ENCODE peak calls at places on chromosomes 3 and 15, in five cellular contexts. O is PC-3, G is astrocyte, C is HCT116, H is SK-N-SH. Q is an unnamed sample.

GRCh38 chr3:25727316-25727715 is 55.9 kb downstream of the NGLY1 start:
- DNase-seq in H (no peak), C (no peak), O (no peak), G (no peak), Q (no peak)

GRCh38 chr3:126200534-126200933 is 20.1 kb upstream of the ALDH1L1 start:
- DNase-seq in O (no peak), H (no peak), G (no peak), C (no peak), Q (no peak)

GRCh38 chr15:67066041-67067021 is 929 bp downstream of the SMAD3 start:
- DNase-seq in C (no peak), O (no peak), G (no peak), H (peak; percentile 65), Q (no peak)

GRCh38 chr3:15014606-15015328 is 50.3 kb downstream of the MRPS25 start:
- DNase-seq in O (no peak), C (no peak), H (no peak), G (no peak), Q (no peak)

GRCh38 chr15:92611995-92612745 is 43.4 kb downstream of the FAM174B start:
- DNase-seq in G (no peak), O (no peak), C (no peak), H (peak; percentile 61), Q (no peak)

GRCh38 chr3:113747719-113748046 is 848 bp downstream of the ATP6V1A start:
- DNase-seq in G (peak; percentile 34), C (no peak), H (no peak), O (peak; percentile 27), Q (peak; percentile 13)

GRCh38 chr3:123787133-123787532 is 97.0 kb downstream of the MYLK start:
- DNase-seq in H (no peak), G (no peak), C (no peak), O (no peak), Q (no peak)

GRCh38 chr15:85707519-85708338 is 87.0 kb downstream of the KLHL25 start:
- DNase-seq in C (no peak), H (peak; percentile 10), O (no peak), G (peak; percentile 39), Q (peak; percentile 22)

GRCh38 chr3:195165264-195165608 is 105.7 kb downstream of the XXYLT1 start:
- DNase-seq in H (no peak), C (no peak), G (no peak), O (no peak), Q (no peak)

GRCh38 chr3:50562866-50563265 is 4.7 kb downstream of the C3orf18 start:
- DNase-seq in C (no peak), O (peak; percentile 59), H (no peak), G (peak; percentile 50), Q (no peak)

GRCh38 chr3:110955301-110955880 is 116.2 kb upstream of the NECTIN3 start:
- DNase-seq in H (no peak), G (peak; percentile 14), O (peak; percentile 21), C (no peak), Q (no peak)
- H3K4me1 ChIP-seq in H (no peaks in the 10 kb centered on the region), G (no peaks in the 10 kb centered on the region), O (no peaks in the 10 kb centered on the region), C (no peaks in the 10 kb centered on the region), Q (peaks cover 1% of the 10 kb centered on the region)

DNA sequence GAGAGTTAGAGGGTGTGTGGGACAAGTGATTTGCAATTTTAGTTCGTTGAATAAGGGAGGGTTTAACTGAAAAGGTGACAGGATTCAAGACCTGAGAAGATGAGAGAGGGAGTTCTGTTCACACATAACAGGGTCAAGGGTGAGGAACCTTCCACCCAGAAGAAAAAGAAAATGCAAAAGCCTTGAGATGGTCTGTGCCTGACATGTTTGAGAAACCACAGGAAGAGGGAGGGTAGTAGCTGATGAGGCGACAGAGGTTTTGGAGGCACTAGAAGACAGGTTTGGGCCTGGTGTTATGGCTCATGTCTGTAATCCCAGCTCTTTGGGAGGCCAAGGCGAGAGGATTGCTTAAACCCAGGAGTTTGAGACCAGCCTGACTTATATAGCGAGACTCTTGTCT is 616 bp upstream of the SLC25A20 start:
- DNase-seq in G (no peak), H (no peak), C (no peak), O (no peak), Q (peak; percentile 56)
- H3K9ac ChIP-seq in G (peak overlapping the region; percentile 79), H (peak overlapping the region; percentile 39), C (peak overlapping the region; percentile 54), O (no peak overlapping the region), Q (peak overlapping the region; percentile 60)

DNA sequence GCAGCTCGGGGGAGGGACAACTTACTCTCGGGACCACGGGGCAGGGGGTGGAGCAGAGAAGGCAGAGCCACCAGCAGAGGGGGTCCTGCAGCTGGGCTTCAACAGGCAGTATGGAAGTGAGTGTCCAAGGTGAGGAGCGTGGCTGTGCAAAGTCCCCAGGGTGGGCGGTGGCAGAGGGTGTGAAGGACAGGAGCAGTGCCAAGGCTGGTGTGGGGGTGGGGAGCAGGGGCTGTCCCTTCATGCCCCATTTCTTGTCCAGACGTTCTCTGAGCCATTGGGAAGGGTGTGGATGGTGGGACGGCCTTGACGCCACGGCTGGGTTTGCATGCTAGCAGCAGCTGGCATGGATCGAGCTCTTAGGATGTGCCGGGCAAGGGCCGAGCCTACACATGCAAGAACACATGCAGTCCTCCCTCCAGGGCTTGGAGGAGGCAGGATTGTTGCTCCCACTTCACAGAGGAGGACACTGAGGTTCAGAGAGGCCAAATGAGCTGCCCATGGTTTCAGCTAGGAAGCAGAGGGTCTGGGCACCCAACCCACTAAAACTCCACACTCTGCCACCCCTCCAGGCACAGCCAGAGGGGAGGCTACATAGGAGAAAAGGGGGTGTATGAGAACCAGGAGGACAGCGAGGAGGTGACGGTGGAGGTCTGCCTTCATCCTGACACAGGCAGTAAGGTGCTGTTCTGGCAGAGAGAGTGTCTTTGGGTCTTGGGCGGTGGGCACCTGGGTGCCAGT is 93.6 kb downstream of the TBC1D2B start:
- DNase-seq in H (no peak), O (no peak), G (no peak), C (no peak), Q (no peak)
- TF ChIP-seq CTCF in H (no peak), O (no peak), G (no peak), C (no peak), Q (peak; percentile 31)

GRCh38 chr3:6821411-6821810 is 39.5 kb upstream of the GRM7 start:
- DNase-seq in O (no peak), C (no peak), G (peak; percentile 17), H (no peak), Q (no peak)
- H3K4me1 ChIP-seq in O (no peaks in the 10 kb centered on the region), C (no peaks in the 10 kb centered on the region), G (no peaks in the 10 kb centered on the region), H (no peaks in the 10 kb centered on the region), Q (no peaks in the 10 kb centered on the region)

GRCh38 chr15:83282859-83283812 is 1.3 kb downstream of the BNC1 start:
- DNase-seq in O (peak; percentile 22), C (no peak), H (peak; percentile 59), G (peak; percentile 53), Q (no peak)
- H3K9ac ChIP-seq in O (peak overlapping the region; percentile 80), C (no peak overlapping the region), H (no peak overlapping the region), G (peak overlapping the region; percentile 94), Q (no peak overlapping the region)

GRCh38 chr3:99366663-99367429 is 271.5 kb upstream of the COL8A1 start:
- DNase-seq in G (no peak), H (no peak), C (peak; percentile 6), O (peak; percentile 34), Q (no peak)
- TF ChIP-seq CTCF in G (no peak), H (peak; percentile 11), C (no peak), O (peak; percentile 28), Q (peak; percentile 20)

GRCh38 chr15:40100947-40101905 is 7.5 kb downstream of the BMF start:
- DNase-seq in O (peak; percentile 25), C (no peak), H (no peak), G (no peak), Q (no peak)
- H3K4me1 ChIP-seq in O (peaks cover 96% of the 10 kb centered on the region), C (peaks cover 71% of the 10 kb centered on the region), H (peaks cover 72% of the 10 kb centered on the region), G (peaks cover 73% of the 10 kb centered on the region), Q (peaks cover 34% of the 10 kb centered on the region)

GRCh38 chr15:81485806-81486205 is 111.8 kb upstream of the TMC3 start:
- DNase-seq in C (no peak), G (no peak), O (no peak), H (no peak), Q (no peak)
- H3K9ac ChIP-seq in C (no peak overlapping the region), G (no peak overlapping the region), O (no peak overlapping the region), H (no peak overlapping the region), Q (no peak overlapping the region)

GRCh38 chr3:26964313-26964712 is 341.7 kb downstream of the LRRC3B start:
- DNase-seq in O (no peak), H (no peak), G (no peak), C (no peak), Q (no peak)

GRCh38 chr3:26964836-26965235 is 342.3 kb downstream of the LRRC3B start:
- DNase-seq in H (no peak), O (no peak), G (no peak), C (no peak), Q (no peak)

GRCh38 chr3:26962419-26963355 is 340.1 kb downstream of the LRRC3B start:
- DNase-seq in C (no peak), G (no peak), H (no peak), O (no peak), Q (no peak)

GRCh38 chr3:26960382-26960781 is 337.8 kb downstream of the LRRC3B start:
- DNase-seq in G (no peak), C (no peak), H (no peak), O (no peak), Q (no peak)

DNA sequence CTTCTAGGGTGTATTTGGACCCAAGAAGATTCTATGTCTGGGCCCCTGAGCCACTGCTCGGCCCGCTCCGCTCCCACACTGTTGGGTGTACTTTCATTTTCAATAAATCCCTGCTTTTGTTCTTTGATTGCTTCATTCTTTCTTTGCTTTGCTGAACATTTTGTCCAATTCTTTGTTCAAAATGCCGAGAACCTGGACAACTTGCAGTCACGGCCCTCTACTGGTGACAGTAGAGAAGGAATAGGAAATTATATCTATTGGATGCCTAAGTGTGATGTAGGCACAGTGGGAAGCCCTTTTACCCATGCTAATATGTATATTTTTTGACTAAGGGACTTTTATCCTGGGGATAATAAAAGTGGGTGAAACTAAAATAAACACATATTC is 340.8 kb downstream of the LRRC3B start:
- DNase-seq in H (no peak), O (no peak), G (no peak), C (no peak), Q (no peak)
- TF ChIP-seq CTCF in H (peak; percentile 14), O (peak; percentile 45), G (peak; percentile 3), C (no peak), Q (peak; percentile 27)

Q was measured in DND-41.